ENCODE peak calls at places on chromosomes 12 and 14, in six cellular contexts. C is heart left ventricle, V is left lobe of liver, D is NCI-H1092, J is left cardiac atrium, O is NCI-H2081 treated with DMSO at 0.1 percent for 48 hours. B is an unnamed sample.

GRCh38 chr14:68607081-68607851 is 185.6 kb downstream of the ZFP36L1 start:
- DNase-seq in C (no peak), V (no peak), D (no peak), J (no peak), O (no peak), B (no peak)

GRCh38 chr12:122182887-122183587 is at the start of gene LRRC43:
- DNase-seq in C (no peak), V (peak), D (peak), J (peak), O (no peak), B (peak)

GRCh38 chr14:105867961-105868599 is 341.7 kb downstream of the TMEM121 start:
- DNase-seq in C (peak), V (peak), D (no peak), J (no peak), O (no peak), B (no peak)

GRCh38 chr14:95253039-95253620 is 66.6 kb downstream of the CLMN start:
- DNase-seq in C (no peak), V (peak), D (no peak), J (no peak), O (no peak), B (no peak)

GRCh38 chr14:30129795-30130194 is 202.1 kb upstream of the PRKD1 start:
- DNase-seq in C (no peak), V (no peak), D (no peak), J (no peak), O (no peak), B (no peak)

GRCh38 chr12:98893601-98894411 is 248.7 kb downstream of the APAF1 start:
- DNase-seq in C (no peak), V (no peak), D (peak), J (no peak), O (no peak), B (no peak)

GRCh38 chr12:58310828-58311273 is 369.5 kb downstream of the ATP23 start:
- DNase-seq in C (no peak), V (no peak), D (no peak), J (no peak), O (no peak), B (no peak)

GRCh38 chr14:51342226-51342625 is 102.2 kb downstream of the TMX1 start:
- DNase-seq in C (no peak), V (no peak), D (no peak), J (no peak), O (no peak), B (no peak)

GRCh38 chr12:123478762-123479161 is 20.8 kb downstream of the SNRNP35 start:
- DNase-seq in C (peak), V (no peak), D (no peak), J (peak), O (no peak), B (no peak)

GRCh38 chr12:69059465-69060457 is 126.8 kb upstream of the CPM start:
- DNase-seq in C (no peak), V (no peak), D (no peak), J (no peak), O (no peak), B (no peak)

GRCh38 chr14:94918896-94919295 is 149.0 kb upstream of the GSC start:
- DNase-seq in C (no peak), V (no peak), D (no peak), J (no peak), O (no peak), B (no peak)

GRCh38 chr12:71578694-71579258 is 84.9 kb downstream of the ZFC3H1 start:
- DNase-seq in C (no peak), V (no peak), D (no peak), J (no peak), O (no peak), B (no peak)

GRCh38 chr12:67414011-67414715 is 145.0 kb downstream of the CAND1 start:
- DNase-seq in C (no peak), V (no peak), D (no peak), J (no peak), O (no peak), B (no peak)

GRCh38 chr14:34027130-34027989 is 76.5 kb upstream of the EGLN3 start:
- DNase-seq in C (no peak), V (no peak), D (no peak), J (no peak), O (no peak), B (no peak)

GRCh38 chr12:65825573-65826512 is 1.6 kb downstream of the HMGA2 start:
- DNase-seq in C (peak), V (peak), D (no peak), J (peak), O (no peak), B (peak)

GRCh38 chr12:53688134-53688533 is 12.3 kb upstream of the ATP5MC2 start:
- DNase-seq in C (no peak), V (no peak), D (no peak), J (no peak), O (no peak), B (no peak)

GRCh38 chr12:78101946-78102635 is 271.4 kb downstream of the NAV3 start:
- DNase-seq in C (no peak), V (no peak), D (no peak), J (no peak), O (no peak), B (no peak)

GRCh38 chr12:99259040-99259934 is 388.3 kb upstream of the GARIN6 start:
- DNase-seq in C (peak), V (peak), D (no peak), J (no peak), O (no peak), B (no peak)

GRCh38 chr14:28608438-28608837 is 158.1 kb upstream of the FOXG1 start:
- DNase-seq in C (no peak), V (no peak), D (no peak), J (no peak), O (no peak), B (no peak)